ENCODE peak calls at places on chromosomes 16 and 17, in eight cellular contexts. K is A549, W is body of pancreas, J is Peyer's patch, U is gastrocnemius medialis, T is heart left ventricle, A is HepG2, Z is right lobe of liver. I is an unnamed sample.

GRCh38 chr17:75645501-75645888 is 12.3 kb downstream of the SMIM5 start:
- DNase-seq in K (peak), W (peak), J (no peak), U (no peak), T (no peak), A (no peak), Z (peak), I (peak)

GRCh38 chr16:31704138-31704537 is 169.5 kb upstream of the ZNF267 start:
- DNase-seq in K (no peak), W (no peak), J (no peak), U (no peak), T (no peak), A (no peak), Z (no peak), I (no peak)

GRCh38 chr16:24536671-24537070 is 2.7 kb upstream of the RBBP6 start:
- DNase-seq in K (no peak), W (no peak), J (no peak), U (no peak), T (no peak), A (peak), Z (no peak), I (no peak)

GRCh38 chr17:75325348-75325747 is 36.1 kb upstream of the SLC25A19 start:
- DNase-seq in K (no peak), W (no peak), J (no peak), U (no peak), T (no peak), A (no peak), Z (no peak), I (no peak)

GRCh38 chr16:53456625-53457024 is 22.4 kb downstream of the RBL2 start:
- DNase-seq in K (no peak), W (no peak), J (no peak), U (no peak), T (no peak), A (no peak), Z (no peak), I (no peak)

GRCh38 chr16:72978212-72978611 is 69.7 kb downstream of the ZFHX3 start:
- DNase-seq in K (no peak), W (no peak), J (no peak), U (no peak), T (no peak), A (no peak), Z (no peak), I (no peak)

GRCh38 chr17:48544356-48545021 is 420 bp downstream of the HOXB2 start:
- DNase-seq in K (no peak), W (peak), J (peak), U (peak), T (peak), A (no peak), Z (peak), I (peak)

GRCh38 chr16:86483-86952 is 8.5 kb downstream of the MPG start:
- DNase-seq in K (no peak), W (no peak), J (no peak), U (no peak), T (peak), A (no peak), Z (no peak), I (no peak)

GRCh38 chr16:3094289-3095027 is 4.6 kb downstream of the ZSCAN10 start:
- DNase-seq in K (no peak), W (peak), J (no peak), U (no peak), T (no peak), A (peak), Z (no peak), I (peak)

GRCh38 chr16:58272855-58273254 is 22.0 kb downstream of the PRSS54 start:
- DNase-seq in K (no peak), W (no peak), J (no peak), U (no peak), T (no peak), A (no peak), Z (no peak), I (no peak)

GRCh38 chr17:77737442-77738265 is 220.8 kb upstream of the TNRC6C start:
- DNase-seq in K (no peak), W (no peak), J (no peak), U (no peak), T (no peak), A (no peak), Z (no peak), I (no peak)

GRCh38 chr17:1577186-1577585 is 14.6 kb upstream of the PITPNA start:
- DNase-seq in K (no peak), W (peak), J (no peak), U (peak), T (peak), A (peak), Z (peak), I (peak)

GRCh38 chr17:4475001-4475400 is 23.7 kb upstream of the SPNS2 start:
- DNase-seq in K (no peak), W (no peak), J (no peak), U (no peak), T (no peak), A (no peak), Z (no peak), I (no peak)

GRCh38 chr16:46789075-46789474 is 40.9 kb upstream of the MYLK3 start:
- DNase-seq in K (no peak), W (no peak), J (no peak), U (no peak), T (no peak), A (peak), Z (no peak), I (no peak)

GRCh38 chr16:85986931-85987749 is 88.2 kb downstream of the IRF8 start:
- DNase-seq in K (no peak), W (no peak), J (peak), U (no peak), T (no peak), A (peak), Z (peak), I (peak)

GRCh38 chr17:13600475-13601316 is 1.0 kb downstream of the HS3ST3A1 start:
- DNase-seq in K (no peak), W (no peak), J (peak), U (no peak), T (no peak), A (no peak), Z (no peak), I (no peak)

GRCh38 chr16:48454051-48454450 is 68.8 kb upstream of the SIAH1 start:
- DNase-seq in K (no peak), W (no peak), J (no peak), U (no peak), T (no peak), A (no peak), Z (no peak), I (no peak)

GRCh38 chr16:69190598-69190997 is 3.6 kb downstream of the SNTB2 start:
- DNase-seq in K (no peak), W (no peak), J (no peak), U (no peak), T (no peak), A (no peak), Z (no peak), I (no peak)

GRCh38 chr17:62855136-62855535 is 47.0 kb upstream of the MARCHF10 start:
- DNase-seq in K (no peak), W (no peak), J (no peak), U (no peak), T (no peak), A (no peak), Z (no peak), I (no peak)

GRCh38 chr16:78503501-78504110 is 404.2 kb downstream of the WWOX start:
- DNase-seq in K (peak), W (peak), J (no peak), U (peak), T (no peak), A (peak), Z (no peak), I (peak)

GRCh38 chr16:46974352-46974751 is 878 bp upstream of the DNAJA2 start:
- DNase-seq in K (peak), W (no peak), J (no peak), U (no peak), T (no peak), A (peak), Z (no peak), I (no peak)

GRCh38 chr17:1746975-1747543 is 4.4 kb downstream of the SERPINF2 start:
- DNase-seq in K (no peak), W (no peak), J (peak), U (no peak), T (no peak), A (no peak), Z (peak), I (peak)

GRCh38 chr16:7148606-7149005 is 184.0 kb upstream of the RBFOX1 start:
- DNase-seq in K (no peak), W (no peak), J (no peak), U (no peak), T (no peak), A (no peak), Z (no peak), I (no peak)

GRCh38 chr16:70157105-70157476 is 16.5 kb upstream of the CLEC18C start:
- DNase-seq in K (no peak), W (no peak), J (peak), U (no peak), T (no peak), A (no peak), Z (no peak), I (no peak)

GRCh38 chr16:55912022-55912421 is 36.8 kb upstream of the CES5A start:
- DNase-seq in K (no peak), W (no peak), J (no peak), U (no peak), T (no peak), A (no peak), Z (no peak), I (no peak)

GRCh38 chr17:27565874-27566672 is 64.9 kb upstream of the LGALS9 start:
- DNase-seq in K (no peak), W (no peak), J (no peak), U (no peak), T (no peak), A (no peak), Z (no peak), I (no peak)

GRCh38 chr16:78768723-78769122 is 669.3 kb downstream of the WWOX start:
- DNase-seq in K (no peak), W (no peak), J (no peak), U (no peak), T (no peak), A (no peak), Z (no peak), I (no peak)

GRCh38 chr17:75152971-75153853 is 1.1 kb downstream of the JPT1 start:
- DNase-seq in K (peak), W (peak), J (peak), U (no peak), T (no peak), A (peak), Z (peak), I (peak)

GRCh38 chr16:30956601-30957455 is 726 bp upstream of the SETD1A start:
- DNase-seq in K (peak), W (peak), J (peak), U (peak), T (peak), A (peak), Z (peak), I (peak)

GRCh38 chr16:47716571-47716970 is 255.4 kb downstream of the PHKB start:
- DNase-seq in K (no peak), W (no peak), J (no peak), U (no peak), T (no peak), A (no peak), Z (no peak), I (no peak)

GRCh38 chr16:57405194-57405593 is 627 bp downstream of the CCL17 start:
- DNase-seq in K (no peak), W (no peak), J (no peak), U (no peak), T (no peak), A (no peak), Z (peak), I (no peak)

GRCh38 chr16:67666032-67666537 is 465 bp downstream of the ENKD1 start:
- DNase-seq in K (no peak), W (peak), J (no peak), U (no peak), T (no peak), A (peak), Z (no peak), I (peak)

GRCh38 chr16:70483426-70483825 is 29.0 kb downstream of the FCSK start:
- DNase-seq in K (no peak), W (no peak), J (no peak), U (no peak), T (no peak), A (no peak), Z (no peak), I (no peak)

GRCh38 chr17:79838541-79839274 is 532 bp downstream of the CBX4 start:
- DNase-seq in K (peak), W (peak), J (peak), U (no peak), T (peak), A (no peak), Z (peak), I (peak)

GRCh38 chr17:79837888-79838540 is 1.2 kb downstream of the CBX4 start:
- DNase-seq in K (no peak), W (peak), J (no peak), U (no peak), T (peak), A (no peak), Z (no peak), I (peak)

GRCh38 chr17:79840204-79840988 is 1.2 kb upstream of the CBX4 start:
- DNase-seq in K (no peak), W (peak), J (peak), U (no peak), T (peak), A (no peak), Z (peak), I (peak)

GRCh38 chr17:79840989-79841286 is 1.7 kb upstream of the CBX4 start:
- DNase-seq in K (no peak), W (no peak), J (no peak), U (no peak), T (no peak), A (no peak), Z (no peak), I (no peak)

DNA sequence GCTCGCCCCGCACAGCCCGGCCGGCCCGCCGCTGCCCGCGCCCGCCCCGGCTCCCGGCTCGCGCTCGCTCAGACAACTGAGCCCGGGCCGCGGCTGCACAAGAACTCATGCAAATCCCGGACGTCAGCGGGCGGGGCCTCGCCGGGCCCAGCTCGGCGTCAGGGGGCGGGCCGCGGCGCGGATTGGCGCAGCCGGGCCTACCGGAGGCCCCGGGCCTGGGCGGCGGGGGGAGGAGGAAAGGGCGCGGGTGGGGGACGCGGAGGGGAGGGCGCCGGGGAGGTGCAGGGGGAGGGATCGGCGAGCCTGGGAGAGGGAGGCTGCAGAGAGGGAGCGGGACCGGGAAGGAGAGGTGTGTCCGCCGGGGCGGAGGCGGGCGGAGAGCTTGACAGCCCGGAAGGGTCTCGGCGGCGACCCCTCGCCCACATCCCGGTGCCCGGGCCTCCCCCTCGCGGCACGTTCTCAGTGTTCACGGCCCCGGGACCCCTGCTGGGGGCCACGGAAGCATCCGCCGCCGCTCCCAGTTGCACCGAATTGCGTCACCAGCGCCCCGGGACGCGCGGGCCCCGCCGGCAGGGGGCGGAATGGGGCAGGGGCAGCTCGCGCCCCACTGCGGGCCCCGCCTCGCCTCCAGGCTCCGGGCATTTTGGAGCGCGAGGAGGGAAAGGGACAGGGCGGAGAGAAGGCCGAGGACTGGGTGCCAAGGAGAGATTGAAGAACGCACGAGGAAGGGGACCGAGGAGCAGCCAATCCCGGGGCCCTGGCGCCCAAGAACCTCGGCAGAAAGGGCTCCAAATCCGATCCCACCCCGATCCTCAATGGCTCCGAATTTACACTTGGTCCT is at the start of gene CBX4:
- DNase-seq in K (peak), W (peak), J (peak), U (peak), T (peak), A (peak), Z (peak), I (peak)
- TF ChIP-seq POLR2A in K (peak), W (peak), J (peak), U (peak), T (peak), A (peak), Z (peak), I (peak)

DNA sequence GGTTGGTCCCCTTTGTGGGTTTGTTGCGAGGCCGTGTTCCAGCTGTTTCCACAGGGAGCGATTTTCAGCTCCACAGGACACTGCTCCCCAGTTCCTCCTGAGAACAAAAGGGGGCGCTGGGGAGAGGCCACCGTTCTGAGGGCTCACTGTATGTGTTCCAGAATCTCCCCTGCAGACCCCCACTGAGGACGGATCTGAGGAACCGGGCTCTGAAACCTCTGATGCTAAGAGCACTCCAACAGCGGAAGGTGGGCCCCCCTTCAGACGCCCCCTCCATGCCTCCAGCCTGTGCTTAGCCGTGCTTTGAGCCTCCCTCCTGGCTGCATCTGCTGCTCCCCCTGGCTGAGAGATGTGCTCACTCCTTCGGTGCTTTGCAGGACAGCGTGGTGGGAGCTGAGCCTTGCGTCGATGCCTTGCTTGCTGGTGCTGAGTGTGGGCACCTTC is 27.3 kb upstream of the STH start:
- DNase-seq in K (no peak), W (no peak), J (no peak), U (no peak), T (no peak), A (no peak), Z (no peak), I (no peak)
- H3K27ac ChIP-seq in K (no peak), W (no peak), J (no peak), U (no peak), T (no peak), A (no peak), Z (no peak), I (no peak)

GRCh38 chr17:31492880-31493655 is 101.6 kb downstream of the RAB11FIP4 start:
- DNase-seq in K (no peak), W (no peak), J (no peak), U (no peak), T (peak), A (no peak), Z (peak), I (peak)
- H3K4me3 ChIP-seq in K (no peak), W (no peak), J (no peak), U (no peak), T (no peak), A (no peak), Z (no peak), I (no peak)

DNA sequence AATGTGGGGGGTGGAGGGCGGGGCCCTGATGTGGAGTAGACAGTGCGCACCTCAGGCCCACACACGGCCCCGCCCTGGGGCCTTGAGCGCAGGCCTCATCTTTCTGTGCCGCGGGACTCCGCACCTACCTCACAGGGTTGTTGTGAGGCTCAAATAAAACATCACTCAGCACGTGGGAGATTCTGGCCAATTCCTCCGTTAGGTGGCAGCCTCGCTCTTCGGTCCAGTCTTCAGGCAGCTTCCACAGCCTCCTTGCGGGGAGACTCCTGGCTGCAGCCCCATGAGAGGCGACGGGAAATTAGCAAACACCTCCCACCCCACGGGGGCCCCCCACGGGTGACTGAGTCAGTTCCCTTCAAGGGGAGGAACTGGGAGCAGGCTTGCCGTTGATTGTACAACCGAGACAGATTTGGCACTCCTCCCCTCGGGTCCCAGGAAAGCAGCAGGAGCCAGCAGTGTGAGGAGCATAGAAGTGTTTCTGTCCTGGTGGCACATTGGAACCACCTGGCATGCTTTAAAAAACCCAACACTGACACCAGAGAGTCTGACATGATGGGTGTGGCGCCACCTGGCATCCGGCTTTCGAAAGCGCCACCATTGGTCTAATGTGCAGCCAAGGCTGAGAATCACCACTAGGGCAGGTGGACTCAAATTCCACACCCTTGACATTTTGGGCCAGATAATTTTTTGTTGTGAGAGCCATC is 7.6 kb downstream of the MRM1 start:
- DNase-seq in K (no peak), W (no peak), J (peak), U (no peak), T (peak), A (no peak), Z (no peak), I (peak)
- TF ChIP-seq POLR2A in K (no peak), W (no peak), J (no peak), U (no peak), T (no peak), A (no peak), Z (no peak), I (no peak)

GRCh38 chr17:7282752-7283321 is 1.3 kb downstream of the SLC2A4 start:
- DNase-seq in K (no peak), W (no peak), J (no peak), U (peak), T (no peak), A (peak), Z (no peak), I (no peak)
- H3K27ac ChIP-seq in K (no peak), W (no peak), J (peak), U (peak), T (peak), A (peak), Z (no peak), I (peak)

GRCh38 chr17:58328195-58329034 is at the start of gene TSPOAP1:
- DNase-seq in K (no peak), W (no peak), J (peak), U (no peak), T (peak), A (no peak), Z (peak), I (peak)

GRCh38 chr17:58329035-58329807 is 626 bp upstream of the TSPOAP1 start:
- DNase-seq in K (no peak), W (no peak), J (peak), U (no peak), T (peak), A (peak), Z (peak), I (peak)

GRCh38 chr17:58330997-58331814 is 2.6 kb upstream of the TSPOAP1 start:
- DNase-seq in K (no peak), W (no peak), J (peak), U (no peak), T (peak), A (no peak), Z (peak), I (peak)

GRCh38 chr17:58330544-58330996 is 2.0 kb upstream of the TSPOAP1 start:
- DNase-seq in K (no peak), W (no peak), J (no peak), U (no peak), T (peak), A (no peak), Z (peak), I (no peak)

DNA sequence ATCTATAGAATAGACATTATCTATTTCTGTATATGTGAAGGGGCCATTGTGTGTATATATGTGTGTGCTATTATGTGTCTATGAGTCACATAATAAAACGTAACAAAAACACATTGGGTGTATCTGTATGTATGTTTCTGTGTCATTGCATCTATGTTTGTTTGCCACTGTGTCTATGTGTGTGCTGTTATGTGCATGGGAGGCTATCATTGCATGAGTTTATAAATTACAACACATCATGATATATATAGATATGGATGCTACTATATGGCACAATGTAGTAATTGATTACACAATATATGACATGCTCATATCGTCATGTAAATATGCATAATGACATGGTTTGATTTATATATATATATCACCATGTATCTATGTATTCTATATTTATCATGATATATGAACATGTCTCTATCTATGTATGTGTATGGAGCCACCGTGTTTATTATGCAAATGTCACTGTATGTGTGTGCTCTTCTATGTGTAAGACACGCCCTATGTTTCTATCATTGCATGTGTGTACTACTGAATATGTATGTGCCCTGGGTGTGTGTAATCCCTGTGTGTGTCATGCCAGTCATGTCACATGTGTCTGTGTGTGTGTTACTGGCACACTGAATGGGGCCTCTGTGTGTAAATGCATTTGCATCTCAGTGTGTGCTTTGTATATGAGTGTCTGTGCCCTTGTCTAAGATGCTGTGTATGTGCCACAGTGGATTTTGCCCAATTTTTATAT is 1.4 kb upstream of the TSPOAP1 start:
- DNase-seq in K (no peak), W (no peak), J (no peak), U (no peak), T (no peak), A (no peak), Z (no peak), I (no peak)
- H3K4me3 ChIP-seq in K (no peak), W (no peak), J (peak), U (no peak), T (no peak), A (no peak), Z (peak), I (peak)

I was measured in transverse colon.